ENCODE peak calls at places on chromosomes 2 and 18, in eight cellular contexts. J is neural progenitor cell; V is Right ventricle myocardium superior; L is activated gamma-delta T cell; Q is EL; G is astrocyte of the spinal cord; P is CD8-positive, alpha-beta memory T cell; X is AG04450. Z is an unnamed sample.

GRCh38 chr2:23943666-23944065 is 3.4 kb downstream of the UBXN2A start:
- DNase-seq in J (no peak), G (no peak), V (no peak), L (no peak), P (no peak), X (no peak), Q (no peak), Z (no peak)

GRCh38 chr2:23478933-23479683 is 94.1 kb downstream of the KLHL29 start:
- DNase-seq in L (no peak), P (no peak), J (no peak), X (no peak), V (no peak), G (no peak), Q (no peak), Z (peak)

GRCh38 chr2:47225061-47225783 is 70.1 kb upstream of the STPG4 start:
- DNase-seq in G (peak), V (peak), P (no peak), L (no peak), Q (peak), X (peak), J (no peak), Z (peak)

GRCh38 chr2:86336350-86337234 is 834 bp downstream of the REEP1 start:
- DNase-seq in Q (no peak), G (no peak), X (no peak), P (no peak), V (peak), J (peak), L (no peak), Z (no peak)

GRCh38 chr2:152814475-152815030 is 96.1 kb downstream of the ARL6IP6 start:
- DNase-seq in G (no peak), P (no peak), Q (peak), J (no peak), L (no peak), X (no peak), V (no peak), Z (no peak)

GRCh38 chr2:169324581-169325260 is 37.6 kb downstream of the LRP2 start:
- DNase-seq in X (no peak), V (no peak), Q (peak), J (no peak), L (no peak), P (no peak), G (no peak), Z (no peak)

GRCh38 chr18:6644841-6645240 is 84.7 kb upstream of the ARHGAP28 start:
- DNase-seq in Q (no peak), G (no peak), J (no peak), L (no peak), X (no peak), P (no peak), V (no peak), Z (no peak)

GRCh38 chr2:176084629-176085119 is 912 bp upstream of the EVX2 start:
- DNase-seq in P (no peak), L (no peak), Q (peak), G (no peak), X (no peak), V (no peak), J (no peak), Z (no peak)

GRCh38 chr2:176680916-176681315 is 411.7 kb downstream of the MTX2 start:
- DNase-seq in Q (peak), J (no peak), V (no peak), G (peak), P (no peak), L (no peak), X (no peak), Z (no peak)

GRCh38 chr2:240997141-240997855 is 1.1 kb upstream of the SNED1 start:
- DNase-seq in G (peak), Q (no peak), P (no peak), J (no peak), V (peak), X (no peak), L (no peak), Z (peak)

GRCh38 chr2:37350034-37350433 is 5.6 kb downstream of the QPCT start:
- DNase-seq in L (no peak), G (peak), J (no peak), V (peak), X (no peak), Q (no peak), P (no peak), Z (peak)

GRCh38 chr2:24917086-24917485 is 3.0 kb downstream of the ADCY3 start:
- DNase-seq in Q (peak), X (no peak), V (no peak), L (no peak), J (no peak), P (no peak), G (no peak), Z (no peak)

GRCh38 chr2:101277111-101277510 is 24.4 kb downstream of the CNOT11 start:
- DNase-seq in J (no peak), G (peak), P (no peak), X (no peak), L (no peak), Q (no peak), V (no peak), Z (no peak)